ENCODE peak calls at places on chromosomes 2 and 18, in five cellular contexts. One of them, this sample, is unnamed.

GRCh38 chr2:9695916-9696315 is 65.1 kb upstream of the YWHAQ start:
- DNase-seq in transverse colon: no peak
- DNase-seq in GM23338: no peak
- DNase-seq in HepG2: no peak
- DNase-seq in stomach: no peak
- DNase-seq in this sample: no peak

GRCh38 chr2:37851828-37852584 is 73.1 kb upstream of the RMDN2 start:
- DNase-seq in transverse colon: no peak
- DNase-seq in GM23338: no peak
- DNase-seq in HepG2: no peak
- DNase-seq in stomach: no peak
- DNase-seq in this sample: no peak

GRCh38 chr2:232260075-232260474 is 118.5 kb upstream of the ALPP start:
- DNase-seq in transverse colon: no peak
- DNase-seq in GM23338: no peak
- DNase-seq in HepG2: no peak
- DNase-seq in stomach: no peak
- DNase-seq in this sample: no peak

GRCh38 chr2:120531863-120532600 is 186.1 kb downstream of the INHBB start:
- DNase-seq in transverse colon: no peak
- DNase-seq in GM23338: no peak
- DNase-seq in HepG2: no peak
- DNase-seq in stomach: no peak
- DNase-seq in this sample: no peak

GRCh38 chr2:117980783-117981676 is 32.8 kb downstream of the CCDC93 start:
- DNase-seq in transverse colon: no peak
- DNase-seq in GM23338: no peak
- DNase-seq in HepG2: no peak
- DNase-seq in stomach: no peak
- DNase-seq in this sample: no peak

GRCh38 chr2:10427568-10427975 is 20.6 kb downstream of the ODC1 start:
- DNase-seq in transverse colon: no peak
- DNase-seq in GM23338: no peak
- DNase-seq in HepG2: no peak
- DNase-seq in stomach: no peak
- DNase-seq in this sample: no peak

GRCh38 chr2:47014564-47015051 is 99.0 kb upstream of the MCFD2 start:
- DNase-seq in transverse colon: no peak
- DNase-seq in GM23338: no peak
- DNase-seq in HepG2: no peak
- DNase-seq in stomach: no peak
- DNase-seq in this sample: no peak

GRCh38 chr18:27715751-27716150 is 461.2 kb downstream of the CDH2 start:
- DNase-seq in transverse colon: no peak
- DNase-seq in GM23338: no peak
- DNase-seq in HepG2: no peak
- DNase-seq in stomach: no peak
- DNase-seq in this sample: no peak

GRCh38 chr2:37377187-37377532 is 32.7 kb downstream of the QPCT start:
- DNase-seq in transverse colon: no peak
- DNase-seq in GM23338: no peak
- DNase-seq in HepG2: no peak
- DNase-seq in stomach: no peak
- DNase-seq in this sample: peak

GRCh38 chr2:64869126-64869525 is 120.1 kb upstream of the SLC1A4 start:
- DNase-seq in transverse colon: no peak
- DNase-seq in GM23338: peak
- DNase-seq in HepG2: no peak
- DNase-seq in stomach: peak
- DNase-seq in this sample: no peak

GRCh38 chr18:23487738-23488625 is 15.3 kb upstream of the RMC1 start:
- DNase-seq in transverse colon: peak
- DNase-seq in GM23338: peak
- DNase-seq in HepG2: peak
- DNase-seq in stomach: peak
- DNase-seq in this sample: no peak

GRCh38 chr18:58104071-58104470 is 60.0 kb downstream of the NEDD4L start:
- DNase-seq in transverse colon: no peak
- DNase-seq in GM23338: no peak
- DNase-seq in HepG2: no peak
- DNase-seq in stomach: no peak
- DNase-seq in this sample: no peak

GRCh38 chr18:7608798-7609197 is 41.7 kb downstream of the PTPRM start:
- DNase-seq in transverse colon: no peak
- DNase-seq in GM23338: no peak
- DNase-seq in HepG2: no peak
- DNase-seq in stomach: no peak
- DNase-seq in this sample: peak

GRCh38 chr2:42959148-42959992 is 167.0 kb upstream of the HAAO start:
- DNase-seq in transverse colon: no peak
- DNase-seq in GM23338: no peak
- DNase-seq in HepG2: peak
- DNase-seq in stomach: no peak
- DNase-seq in this sample: no peak

GRCh38 chr2:205723174-205723573 is 40.9 kb downstream of the NRP2 start:
- DNase-seq in transverse colon: no peak
- DNase-seq in GM23338: no peak
- DNase-seq in HepG2: no peak
- DNase-seq in stomach: no peak
- DNase-seq in this sample: no peak

GRCh38 chr2:72933646-72934151 is 16.4 kb downstream of the EMX1 start:
- DNase-seq in transverse colon: no peak
- DNase-seq in GM23338: no peak
- DNase-seq in HepG2: no peak
- DNase-seq in stomach: no peak
- DNase-seq in this sample: no peak

GRCh38 chr2:30488012-30488659 is 41.1 kb downstream of the LCLAT1 start:
- DNase-seq in transverse colon: no peak
- DNase-seq in GM23338: no peak
- DNase-seq in HepG2: no peak
- DNase-seq in stomach: no peak
- DNase-seq in this sample: no peak

GRCh38 chr2:10497797-10498251 is 49.7 kb upstream of the ODC1 start:
- DNase-seq in transverse colon: peak
- DNase-seq in GM23338: no peak
- DNase-seq in HepG2: peak
- DNase-seq in stomach: peak
- DNase-seq in this sample: no peak

DNA sequence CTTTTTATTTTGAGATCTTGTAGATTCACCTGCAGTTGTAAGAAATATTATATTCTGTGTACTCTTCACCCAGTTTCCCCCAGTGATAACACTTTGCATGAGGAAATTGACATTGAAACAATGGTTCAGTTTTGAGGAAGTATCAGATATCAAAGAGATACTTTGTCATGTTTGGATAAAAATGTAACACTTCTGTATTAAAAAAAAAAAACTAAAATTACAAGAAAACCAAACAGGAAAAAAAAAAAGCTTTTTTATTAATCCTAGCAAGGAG is 204.0 kb downstream of the ARL4C start:
- DNase-seq in transverse colon: no peak
- DNase-seq in GM23338: no peak
- DNase-seq in HepG2: no peak
- DNase-seq in stomach: no peak
- DNase-seq in this sample: no peak
- TF ChIP-seq POLR2AphosphoS5 in transverse colon: no peak
- TF ChIP-seq POLR2AphosphoS5 in GM23338: no peak
- TF ChIP-seq POLR2AphosphoS5 in HepG2: no peak
- TF ChIP-seq POLR2AphosphoS5 in stomach: no peak
- TF ChIP-seq POLR2AphosphoS5 in this sample: no peak

DNA sequence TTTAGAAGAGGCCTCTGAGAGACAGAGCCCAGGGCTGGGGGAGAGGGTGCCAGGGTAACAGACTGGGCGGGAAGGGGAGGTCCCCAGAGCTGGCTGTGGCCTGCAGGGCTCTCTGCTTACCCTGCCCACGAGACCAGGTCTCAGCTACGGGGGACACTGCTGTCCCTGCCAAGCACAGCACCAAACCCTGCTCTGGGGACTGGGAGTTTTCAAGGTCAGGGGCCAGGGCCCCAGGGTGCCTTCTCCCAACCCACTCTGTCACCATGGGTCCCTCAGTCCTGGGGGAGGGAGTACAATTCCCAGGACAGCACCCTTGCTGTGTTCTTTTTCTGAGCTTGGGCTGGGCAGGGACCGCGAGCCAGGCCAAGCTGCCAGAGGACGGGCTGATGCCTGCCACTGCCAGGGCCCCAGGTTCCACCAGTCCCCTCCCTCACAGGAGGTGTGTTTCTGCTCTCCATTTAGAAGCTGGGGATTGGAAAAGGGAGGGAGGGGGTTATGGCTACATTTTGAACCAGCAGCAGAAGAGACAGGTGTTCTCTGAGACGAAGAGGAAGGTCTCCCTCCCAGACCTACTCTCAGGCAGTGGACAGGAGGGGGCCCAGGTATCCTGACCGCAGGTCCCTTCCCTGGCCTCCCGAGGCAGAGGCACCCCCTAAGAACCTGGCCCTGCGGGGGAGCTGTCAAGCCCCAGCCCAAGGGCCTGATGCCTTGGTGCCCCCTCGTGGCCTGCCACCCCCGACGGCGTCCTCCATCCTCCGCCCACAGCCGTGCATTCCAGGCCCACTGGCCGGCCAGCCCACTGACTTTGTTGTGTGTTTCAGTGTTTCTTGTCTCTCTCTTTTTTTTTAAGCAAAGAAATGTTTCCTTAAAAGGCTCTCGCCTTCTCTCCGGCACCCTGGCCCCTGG is 80.4 kb downstream of the TNS1 start:
- DNase-seq in transverse colon: no peak
- DNase-seq in GM23338: no peak
- DNase-seq in HepG2: no peak
- DNase-seq in stomach: no peak
- DNase-seq in this sample: no peak
- TF ChIP-seq CTCF in transverse colon: no peak
- TF ChIP-seq CTCF in GM23338: peak
- TF ChIP-seq CTCF in HepG2: peak
- TF ChIP-seq CTCF in stomach: no peak
- TF ChIP-seq CTCF in this sample: peak

GRCh38 chr2:150479075-150479915 is 8.2 kb downstream of the RND3 start:
- DNase-seq in transverse colon: no peak
- DNase-seq in GM23338: no peak
- DNase-seq in HepG2: no peak
- DNase-seq in stomach: no peak
- DNase-seq in this sample: no peak

GRCh38 chr2:150480971-150481830 is 6.3 kb downstream of the RND3 start:
- DNase-seq in transverse colon: no peak
- DNase-seq in GM23338: no peak
- DNase-seq in HepG2: no peak
- DNase-seq in stomach: no peak
- DNase-seq in this sample: no peak

GRCh38 chr2:150482111-150482510 is 5.4 kb downstream of the RND3 start:
- DNase-seq in transverse colon: no peak
- DNase-seq in GM23338: no peak
- DNase-seq in HepG2: no peak
- DNase-seq in stomach: no peak
- DNase-seq in this sample: no peak

GRCh38 chr2:150478206-150478974 is 9.1 kb downstream of the RND3 start:
- DNase-seq in transverse colon: no peak
- DNase-seq in GM23338: peak
- DNase-seq in HepG2: no peak
- DNase-seq in stomach: no peak
- DNase-seq in this sample: no peak

DNA sequence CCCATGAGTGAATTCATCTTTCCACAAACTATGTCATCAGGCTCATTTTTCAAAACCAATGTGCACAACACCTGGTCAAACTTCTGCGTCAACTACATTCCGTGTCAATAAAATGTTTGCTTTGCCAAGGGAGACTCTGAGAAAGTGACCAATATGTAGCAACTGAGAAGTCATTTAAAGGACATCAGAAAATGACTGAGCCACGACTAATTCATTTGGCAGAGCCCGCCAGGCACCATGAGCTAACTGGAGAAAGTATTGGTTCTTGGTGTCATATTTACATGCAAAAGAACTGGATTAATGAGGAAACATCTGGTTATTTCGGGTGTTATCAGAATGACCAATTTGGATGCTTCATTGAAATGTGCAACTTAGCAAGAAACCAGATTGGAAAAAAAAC is 7.2 kb downstream of the RND3 start:
- DNase-seq in transverse colon: no peak
- DNase-seq in GM23338: no peak
- DNase-seq in HepG2: no peak
- DNase-seq in stomach: peak
- DNase-seq in this sample: no peak
- TF ChIP-seq POLR2AphosphoS5 in transverse colon: peak
- TF ChIP-seq POLR2AphosphoS5 in GM23338: no peak
- TF ChIP-seq POLR2AphosphoS5 in HepG2: no peak
- TF ChIP-seq POLR2AphosphoS5 in stomach: peak
- TF ChIP-seq POLR2AphosphoS5 in this sample: no peak

GRCh38 chr18:69490072-69490471 is 89.4 kb downstream of the DOK6 start:
- DNase-seq in transverse colon: no peak
- DNase-seq in GM23338: no peak
- DNase-seq in HepG2: no peak
- DNase-seq in stomach: no peak
- DNase-seq in this sample: no peak
- TF ChIP-seq CTCF in transverse colon: no peak
- TF ChIP-seq CTCF in GM23338: no peak
- TF ChIP-seq CTCF in HepG2: no peak
- TF ChIP-seq CTCF in stomach: no peak
- TF ChIP-seq CTCF in this sample: no peak

GRCh38 chr18:31247574-31248199 is 70.3 kb upstream of the DSG1 start:
- DNase-seq in transverse colon: no peak
- DNase-seq in GM23338: no peak
- DNase-seq in HepG2: no peak
- DNase-seq in stomach: no peak
- DNase-seq in this sample: no peak

GRCh38 chr18:31243740-31244512 is 74.0 kb upstream of the DSG1 start:
- DNase-seq in transverse colon: no peak
- DNase-seq in GM23338: no peak
- DNase-seq in HepG2: peak
- DNase-seq in stomach: no peak
- DNase-seq in this sample: no peak

GRCh38 chr18:31246460-31246859 is 71.5 kb upstream of the DSG1 start:
- DNase-seq in transverse colon: no peak
- DNase-seq in GM23338: no peak
- DNase-seq in HepG2: no peak
- DNase-seq in stomach: no peak
- DNase-seq in this sample: no peak

GRCh38 chr18:31245820-31246219 is 72.1 kb upstream of the DSG1 start:
- DNase-seq in transverse colon: no peak
- DNase-seq in GM23338: no peak
- DNase-seq in HepG2: no peak
- DNase-seq in stomach: no peak
- DNase-seq in this sample: no peak

DNA sequence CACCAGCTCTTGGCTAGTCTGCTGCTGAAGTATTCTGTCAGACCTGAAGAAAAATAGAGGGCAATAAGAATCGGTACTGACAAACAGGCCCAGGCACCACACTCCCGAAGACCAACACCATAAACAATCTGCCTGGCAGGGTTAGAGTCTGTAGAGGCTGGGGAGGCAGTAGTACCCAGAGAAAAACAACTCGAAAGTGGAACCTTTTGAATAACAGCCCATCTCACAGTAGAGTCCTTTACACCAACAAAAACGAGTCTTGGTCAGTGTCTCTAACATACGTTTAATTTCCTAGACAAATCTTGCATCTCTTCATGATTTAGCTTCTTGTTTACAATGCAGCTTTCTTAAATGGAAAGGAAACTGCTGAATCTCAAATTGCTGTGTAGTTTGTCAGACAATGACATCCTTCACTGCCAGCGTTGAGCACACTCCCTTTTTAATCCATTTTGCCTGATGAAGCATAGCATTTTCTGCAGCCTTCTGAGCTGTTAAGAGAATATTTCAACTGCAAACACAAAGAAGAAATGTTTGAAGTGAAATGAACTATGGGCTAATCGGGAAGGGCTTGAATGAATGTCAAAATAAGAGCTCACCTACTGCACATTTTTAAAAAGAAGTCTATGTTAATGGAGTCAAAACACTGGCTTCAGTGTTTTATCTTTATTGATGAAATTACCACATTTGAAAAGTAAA is 73.1 kb upstream of the DSG1 start:
- DNase-seq in transverse colon: no peak
- DNase-seq in GM23338: no peak
- DNase-seq in HepG2: peak
- DNase-seq in stomach: no peak
- DNase-seq in this sample: no peak
- TF ChIP-seq POLR2AphosphoS5 in transverse colon: no peak
- TF ChIP-seq POLR2AphosphoS5 in GM23338: no peak
- TF ChIP-seq POLR2AphosphoS5 in HepG2: peak
- TF ChIP-seq POLR2AphosphoS5 in stomach: no peak
- TF ChIP-seq POLR2AphosphoS5 in this sample: no peak

This sample was measured in esophagus muscularis mucosa.